ENCODE peak calls at places on chromosomes 4 and X, in six cellular contexts. J is mucosa of descending colon, B is uterus, I is HT1080, X is AG20443, C is adrenal gland. A is an unnamed sample.

GRCh38 chr4:137558951-137559350 is 26.7 kb upstream of the PCDH18 start:
- DNase-seq in J (no peak), B (no peak), I (peak; percentile 60), X (peak; percentile 50), C (no peak), A (peak; percentile 9)

GRCh38 chr4:165470009-165470408 is 91.2 kb downstream of the CPE start:
- DNase-seq in J (no peak), B (no peak), I (no peak), X (no peak), C (no peak), A (no peak)

GRCh38 chrX:134603806-134604700 is 54.2 kb downstream of the PLAC1 start:
- DNase-seq in J (no peak), B (peak; percentile 43), I (peak; percentile 78), X (peak; percentile 75), C (peak; percentile 48), A (no peak)

GRCh38 chrX:17706676-17707075 is 30.6 kb upstream of the SCML1 start:
- DNase-seq in J (no peak), B (peak; percentile 19), I (peak; percentile 21), X (peak; percentile 85), C (peak; percentile 10), A (no peak)

GRCh38 chrX:72330131-72330530 is 24.4 kb upstream of the CITED1 start:
- DNase-seq in J (no peak), B (no peak), I (no peak), X (no peak), C (no peak), A (no peak)

GRCh38 chr4:122625156-122625555 is 4.3 kb upstream of the IL21 start:
- DNase-seq in J (no peak), B (no peak), I (no peak), X (peak; percentile 55), C (no peak), A (no peak)

GRCh38 chr4:6383929-6384328 is 88.5 kb downstream of the PPP2R2C start:
- DNase-seq in J (peak; percentile 25), B (no peak), I (no peak), X (no peak), C (no peak), A (no peak)

GRCh38 chr4:109294468-109295020 is 7.9 kb downstream of the COL25A1 start:
- DNase-seq in J (no peak), B (no peak), I (peak; percentile 57), X (no peak), C (no peak), A (no peak)

GRCh38 chr4:168451744-168452394 is 28.4 kb downstream of the DDX60L start:
- DNase-seq in J (no peak), B (no peak), I (peak; percentile 90), X (no peak), C (no peak), A (peak; percentile 50)

GRCh38 chrX:85859426-85859825 is 187.9 kb downstream of the CHM start:
- DNase-seq in J (no peak), B (no peak), I (no peak), X (no peak), C (no peak), A (no peak)

GRCh38 chr4:37816719-37817118 is 9.8 kb upstream of the PGM2 start:
- DNase-seq in J (no peak), B (no peak), I (no peak), X (no peak), C (no peak), A (no peak)

GRCh38 chr4:40621592-40622512 is 7.8 kb downstream of the RBM47 start:
- DNase-seq in J (peak; percentile 66), B (peak; percentile 20), I (peak; percentile 91), X (peak; percentile 89), C (peak; percentile 96), A (no peak)

GRCh38 chrX:83004012-83004411 is 504.1 kb upstream of the POU3F4 start:
- DNase-seq in J (no peak), B (no peak), I (no peak), X (no peak), C (no peak), A (no peak)

GRCh38 chr4:99062120-99062519 is 26.5 kb downstream of the ADH5 start:
- DNase-seq in J (no peak), B (no peak), I (no peak), X (no peak), C (no peak), A (no peak)

GRCh38 chrX:42755820-42756219 is 22.1 kb downstream of the PPP1R2C start:
- DNase-seq in J (no peak), B (no peak), I (peak; percentile 46), X (peak; percentile 74), C (peak; percentile 52), A (no peak)

GRCh38 chr4:95415346-95415771 is 133.4 kb downstream of the UNC5C start:
- DNase-seq in J (no peak), B (no peak), I (peak; percentile 23), X (no peak), C (no peak), A (no peak)

GRCh38 chrX:154548028-154548316 is 552 bp downstream of the IKBKG start:
- DNase-seq in J (no peak), B (no peak), I (no peak), X (peak; percentile 11), C (no peak), A (no peak)

GRCh38 chr4:151676301-151676700 is 84.5 kb downstream of the GATB start:
- DNase-seq in J (no peak), B (no peak), I (peak; percentile 80), X (peak; percentile 72), C (peak; percentile 42), A (no peak)

GRCh38 chr4:114383721-114384120 is 214.9 kb upstream of the UGT8 start:
- DNase-seq in J (no peak), B (no peak), I (peak; percentile 91), X (peak; percentile 73), C (no peak), A (no peak)

GRCh38 chr4:168486961-168487820 is 6.9 kb upstream of the DDX60L start:
- DNase-seq in J (no peak), B (no peak), I (peak; percentile 93), X (peak; percentile 69), C (no peak), A (no peak)

GRCh38 chrX:81874807-81875206 is 672.9 kb downstream of the SH3BGRL start:
- DNase-seq in J (no peak), B (no peak), I (no peak), X (no peak), C (no peak), A (no peak)

A was measured in glomerular endothelial cell.